ENCODE peak calls at places on chromosomes 2 and 18, in four cellular contexts. One of them, this sample, is unnamed. For H3K4me1, the result is how much of the 10 kb centered on the place peaks cover.

GRCh38 chr2:36032046-36032445 is 323.5 kb upstream of the CRIM1 start:
- DNase-seq in IMR-90: no peak
- DNase-seq in OCI-LY7: no peak
- DNase-seq in A549: no peak
- DNase-seq in this sample: no peak

GRCh38 chr2:188897096-188897495 is 77.1 kb upstream of the COL3A1 start:
- DNase-seq in OCI-LY7: no peak
- DNase-seq in IMR-90: peak
- DNase-seq in A549: no peak
- DNase-seq in this sample: no peak

GRCh38 chr2:205527801-205528200 is 154.5 kb upstream of the NRP2 start:
- DNase-seq in OCI-LY7: no peak
- DNase-seq in IMR-90: peak
- DNase-seq in A549: no peak
- DNase-seq in this sample: no peak

GRCh38 chr2:107936427-107937359 is 49.6 kb upstream of the SLC5A7 start:
- DNase-seq in OCI-LY7: no peak
- DNase-seq in IMR-90: no peak
- DNase-seq in A549: no peak
- DNase-seq in this sample: peak

GRCh38 chr2:156004460-156004859 is 328.1 kb downstream of the NR4A2 start:
- DNase-seq in OCI-LY7: no peak
- DNase-seq in A549: no peak
- DNase-seq in IMR-90: no peak
- DNase-seq in this sample: peak

GRCh38 chr2:165793779-165794519 is at the start of gene GALNT3:
- DNase-seq in IMR-90: no peak
- DNase-seq in A549: no peak
- DNase-seq in OCI-LY7: no peak
- DNase-seq in this sample: peak

GRCh38 chr18:72128649-72129048 is 415.5 kb downstream of the CBLN2 start:
- DNase-seq in OCI-LY7: no peak
- DNase-seq in IMR-90: no peak
- DNase-seq in A549: no peak
- DNase-seq in this sample: peak

GRCh38 chr2:181685150-181685688 is 4.9 kb upstream of the NEUROD1 start:
- DNase-seq in A549: no peak
- DNase-seq in IMR-90: peak
- DNase-seq in OCI-LY7: no peak
- DNase-seq in this sample: peak

GRCh38 chr2:157894694-157895450 is 18.7 kb upstream of the ACVR1 start:
- DNase-seq in A549: no peak
- DNase-seq in OCI-LY7: no peak
- DNase-seq in IMR-90: peak
- DNase-seq in this sample: no peak

GRCh38 chr2:37599688-37600525 is 71.5 kb downstream of the CDC42EP3 start:
- DNase-seq in A549: no peak
- DNase-seq in IMR-90: no peak
- DNase-seq in OCI-LY7: no peak
- DNase-seq in this sample: no peak

GRCh38 chr2:166764702-166765101 is 123.6 kb upstream of the XIRP2 start:
- DNase-seq in A549: no peak
- DNase-seq in IMR-90: no peak
- DNase-seq in OCI-LY7: no peak
- DNase-seq in this sample: no peak

GRCh38 chr2:120830096-120830830 is 94.6 kb downstream of the GLI2 start:
- DNase-seq in OCI-LY7: no peak
- DNase-seq in IMR-90: no peak
- DNase-seq in A549: no peak
- DNase-seq in this sample: no peak

GRCh38 chr2:9473308-9473984 is 905 bp upstream of the IAH1 start:
- DNase-seq in IMR-90: no peak
- DNase-seq in OCI-LY7: no peak
- DNase-seq in A549: peak
- DNase-seq in this sample: peak

GRCh38 chr2:205746408-205746785 is 64.1 kb downstream of the NRP2 start:
- DNase-seq in A549: no peak
- DNase-seq in OCI-LY7: no peak
- DNase-seq in IMR-90: no peak
- DNase-seq in this sample: no peak

GRCh38 chr2:45879406-45879805 is 227.9 kb downstream of the PRKCE start:
- DNase-seq in OCI-LY7: no peak
- DNase-seq in A549: no peak
- DNase-seq in IMR-90: no peak
- DNase-seq in this sample: peak

GRCh38 chr2:110101280-110101844 is 14.3 kb downstream of the MALL start:
- DNase-seq in OCI-LY7: no peak
- DNase-seq in A549: peak
- DNase-seq in IMR-90: peak
- DNase-seq in this sample: peak

GRCh38 chr2:171004833-171005232 is 75.8 kb downstream of the GORASP2 start:
- DNase-seq in IMR-90: no peak
- DNase-seq in OCI-LY7: no peak
- DNase-seq in A549: no peak
- DNase-seq in this sample: no peak

GRCh38 chr2:42196403-42197267 is 27.5 kb downstream of the EML4 start:
- DNase-seq in A549: peak
- DNase-seq in OCI-LY7: peak
- DNase-seq in IMR-90: peak
- DNase-seq in this sample: peak

GRCh38 chr2:190802133-190802532 is 78.5 kb upstream of the GLS start:
- DNase-seq in A549: no peak
- DNase-seq in IMR-90: no peak
- DNase-seq in OCI-LY7: no peak
- DNase-seq in this sample: peak

GRCh38 chr2:121284424-121285076 is 452 bp downstream of the TFCP2L1 start:
- DNase-seq in IMR-90: no peak
- DNase-seq in A549: peak
- DNase-seq in OCI-LY7: no peak
- DNase-seq in this sample: peak

GRCh38 chr2:127175821-127176354 is 44.2 kb downstream of the CYP27C1 start:
- DNase-seq in A549: no peak
- DNase-seq in OCI-LY7: no peak
- DNase-seq in IMR-90: peak
- DNase-seq in this sample: no peak

GRCh38 chr2:17849260-17849659 is 29.2 kb upstream of the KCNS3 start:
- DNase-seq in IMR-90: no peak
- DNase-seq in OCI-LY7: no peak
- DNase-seq in A549: no peak
- DNase-seq in this sample: no peak

GRCh38 chr2:79874015-79874414 is 361.2 kb downstream of the CTNNA2 start:
- DNase-seq in OCI-LY7: no peak
- DNase-seq in IMR-90: no peak
- DNase-seq in A549: no peak
- DNase-seq in this sample: no peak

GRCh38 chr2:135745545-135745944 is 3.9 kb downstream of the UBXN4 start:
- DNase-seq in A549: no peak
- DNase-seq in OCI-LY7: no peak
- DNase-seq in IMR-90: peak
- DNase-seq in this sample: no peak

GRCh38 chr2:152825834-152826233 is 107.4 kb downstream of the ARL6IP6 start:
- DNase-seq in OCI-LY7: no peak
- DNase-seq in A549: no peak
- DNase-seq in IMR-90: peak
- DNase-seq in this sample: no peak
- H3K4me2 ChIP-seq in OCI-LY7: no peak
- H3K4me2 ChIP-seq in A549: no peak
- H3K4me2 ChIP-seq in IMR-90: no peak
- H3K4me2 ChIP-seq in this sample: no peak

DNA sequence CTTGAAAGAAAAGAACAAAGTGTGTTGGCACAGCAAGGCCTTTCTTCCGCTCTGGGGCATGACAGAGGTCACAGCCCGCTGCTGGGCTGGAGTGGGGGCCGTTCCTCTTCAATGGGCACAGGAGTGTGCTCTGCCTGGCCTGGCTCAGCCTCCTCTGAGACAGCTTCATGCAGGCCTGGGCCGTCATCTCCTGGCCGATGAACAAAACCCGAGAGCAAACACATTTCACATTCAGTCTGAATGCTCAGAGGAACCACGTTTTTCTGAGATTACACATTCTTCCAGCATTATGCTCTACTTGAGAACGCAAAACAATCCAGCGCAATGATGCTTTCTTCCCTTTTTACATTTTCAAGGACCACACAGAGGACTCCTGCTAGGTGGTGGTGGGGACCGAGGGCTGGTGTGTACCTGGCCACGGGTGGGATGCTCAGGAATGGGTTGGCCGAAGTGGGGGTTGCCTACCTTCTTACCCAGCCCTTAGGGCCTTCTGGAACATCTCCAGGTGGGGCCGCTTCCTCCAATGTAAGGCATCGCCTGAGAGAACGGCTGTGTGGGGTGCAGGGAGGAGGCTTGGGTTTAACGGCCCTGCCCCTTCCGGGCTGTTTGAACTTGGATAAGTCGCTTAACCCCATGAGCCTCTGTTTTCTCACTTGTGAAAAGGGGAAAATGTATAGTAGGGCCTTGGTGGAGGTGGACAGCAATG is 34.8 kb downstream of the EMILIN2 start:
- DNase-seq in A549: no peak
- DNase-seq in OCI-LY7: peak
- DNase-seq in IMR-90: peak
- DNase-seq in this sample: no peak
- H3K4me3 ChIP-seq in A549: no peak
- H3K4me3 ChIP-seq in OCI-LY7: no peak
- H3K4me3 ChIP-seq in IMR-90: no peak
- H3K4me3 ChIP-seq in this sample: no peak

GRCh38 chr2:218013289-218013688 is 10.5 kb upstream of the TNS1 start:
- DNase-seq in IMR-90: no peak
- DNase-seq in A549: no peak
- DNase-seq in OCI-LY7: no peak
- DNase-seq in this sample: no peak
- H3K4me1 ChIP-seq in IMR-90: under half
- H3K4me1 ChIP-seq in A549: under half
- H3K4me1 ChIP-seq in OCI-LY7: under half
- H3K4me1 ChIP-seq in this sample: under half

GRCh38 chr2:238691596-238692491 is 156.0 kb upstream of the TWIST2 start:
- DNase-seq in OCI-LY7: no peak
- DNase-seq in A549: no peak
- DNase-seq in IMR-90: no peak
- DNase-seq in this sample: no peak

GRCh38 chr2:238690673-238690965 is 157.3 kb upstream of the TWIST2 start:
- DNase-seq in OCI-LY7: no peak
- DNase-seq in IMR-90: no peak
- DNase-seq in A549: no peak
- DNase-seq in this sample: no peak

GRCh38 chr2:238693337-238694093 is 154.4 kb upstream of the TWIST2 start:
- DNase-seq in A549: no peak
- DNase-seq in IMR-90: no peak
- DNase-seq in OCI-LY7: no peak
- DNase-seq in this sample: no peak

GRCh38 chr2:238694136-238694755 is 153.6 kb upstream of the TWIST2 start:
- DNase-seq in A549: no peak
- DNase-seq in OCI-LY7: no peak
- DNase-seq in IMR-90: no peak
- DNase-seq in this sample: no peak

DNA sequence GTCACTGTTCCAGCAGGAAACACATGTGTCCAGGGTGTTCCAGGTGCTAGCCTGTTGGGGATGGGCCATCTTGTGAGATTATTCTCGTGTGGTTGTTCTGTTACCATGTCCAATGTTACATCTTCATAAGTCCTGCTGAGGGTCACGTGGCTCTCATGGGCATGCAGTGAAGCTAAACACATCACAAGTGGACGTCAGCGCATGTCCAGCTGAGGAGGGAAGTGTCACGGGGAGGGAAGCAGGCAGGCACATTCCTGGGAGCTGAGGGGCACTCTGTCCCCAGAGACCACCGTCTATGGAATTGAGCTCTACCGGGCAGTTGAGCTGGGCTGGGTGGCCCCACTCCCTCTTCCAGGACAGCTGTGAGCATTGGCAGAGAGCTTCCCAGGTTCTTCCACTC is 155.3 kb upstream of the TWIST2 start:
- DNase-seq in IMR-90: no peak
- DNase-seq in OCI-LY7: no peak
- DNase-seq in A549: no peak
- DNase-seq in this sample: no peak
- H3K4me2 ChIP-seq in IMR-90: no peak
- H3K4me2 ChIP-seq in OCI-LY7: no peak
- H3K4me2 ChIP-seq in A549: no peak
- H3K4me2 ChIP-seq in this sample: no peak

GRCh38 chr2:222926915-222927314 is 66.1 kb downstream of the ACSL3 start:
- DNase-seq in OCI-LY7: no peak
- DNase-seq in IMR-90: no peak
- DNase-seq in A549: no peak
- DNase-seq in this sample: no peak

GRCh38 chr2:222931659-222932058 is 70.8 kb downstream of the ACSL3 start:
- DNase-seq in IMR-90: no peak
- DNase-seq in A549: no peak
- DNase-seq in OCI-LY7: no peak
- DNase-seq in this sample: no peak

GRCh38 chr2:222930862-222931261 is 70.0 kb downstream of the ACSL3 start:
- DNase-seq in A549: no peak
- DNase-seq in IMR-90: peak
- DNase-seq in OCI-LY7: no peak
- DNase-seq in this sample: no peak

GRCh38 chr2:222927600-222927999 is 66.8 kb downstream of the ACSL3 start:
- DNase-seq in IMR-90: no peak
- DNase-seq in A549: no peak
- DNase-seq in OCI-LY7: no peak
- DNase-seq in this sample: no peak

GRCh38 chr2:222928335-222928734 is 67.5 kb downstream of the ACSL3 start:
- DNase-seq in OCI-LY7: no peak
- DNase-seq in IMR-90: no peak
- DNase-seq in A549: no peak
- DNase-seq in this sample: no peak
- H3K4me3 ChIP-seq in OCI-LY7: no peak
- H3K4me3 ChIP-seq in IMR-90: no peak
- H3K4me3 ChIP-seq in A549: no peak
- H3K4me3 ChIP-seq in this sample: no peak

GRCh38 chr18:55322176-55322735 is 265.7 kb downstream of the TCF4 start:
- DNase-seq in IMR-90: peak
- DNase-seq in A549: peak
- DNase-seq in OCI-LY7: peak
- DNase-seq in this sample: peak
- H3K4me1 ChIP-seq in IMR-90: under half
- H3K4me1 ChIP-seq in A549: under half
- H3K4me1 ChIP-seq in OCI-LY7: half or more
- H3K4me1 ChIP-seq in this sample: under half

DNA sequence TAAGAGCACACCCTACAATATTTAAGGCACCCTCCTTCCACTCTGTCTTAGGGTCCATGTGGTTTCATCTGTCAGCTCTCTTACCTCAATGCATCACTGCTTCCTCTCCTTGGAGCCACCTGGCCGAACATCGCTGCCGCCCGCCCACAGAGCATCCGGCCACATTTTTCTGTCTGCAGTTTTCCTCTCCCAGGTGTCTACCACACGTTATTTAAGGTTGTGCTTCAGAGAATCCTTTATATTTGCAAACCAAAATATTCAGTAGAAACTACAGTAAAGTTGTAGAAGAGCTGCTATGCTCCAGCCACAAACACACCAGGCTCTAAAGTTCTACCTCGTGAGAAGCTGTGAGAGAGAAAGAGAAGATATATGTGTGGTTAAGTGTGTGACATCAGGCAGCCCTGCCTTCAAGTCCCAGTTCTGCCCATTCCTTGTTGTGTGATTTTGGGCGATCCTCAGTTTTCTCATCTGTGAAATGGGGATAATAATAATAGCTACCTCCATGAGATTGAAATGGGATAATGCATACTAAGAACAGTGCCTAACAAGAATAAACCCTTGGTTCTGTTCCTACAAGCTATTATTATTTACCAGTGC is 4.9 kb upstream of the STK17B start:
- DNase-seq in OCI-LY7: peak
- DNase-seq in IMR-90: no peak
- DNase-seq in A549: no peak
- DNase-seq in this sample: no peak
- H3K4me2 ChIP-seq in OCI-LY7: peak
- H3K4me2 ChIP-seq in IMR-90: no peak
- H3K4me2 ChIP-seq in A549: no peak
- H3K4me2 ChIP-seq in this sample: no peak